ENCODE peak calls at places on chromosomes 12 and 14, in six cellular contexts. K is H1, D is IMR-90, L is mesenchymal stem cell, E is H9, R is trophoblast cell. V is an unnamed sample.

GRCh38 chr14:74198441-74199234 is 40.6 kb upstream of the VSX2 start:
- DNase-seq in K (no peak), D (no peak), E (no peak), R (no peak), L (no peak), V (no peak)

GRCh38 chr14:58765375-58765774 is 127.6 kb downstream of the DACT1 start:
- DNase-seq in L (peak), K (no peak), D (no peak), E (no peak), R (no peak), V (no peak)

GRCh38 chr12:126338031-126338441 is 1272.8 kb downstream of the AACS start:
- DNase-seq in K (no peak), R (no peak), D (no peak), L (no peak), E (no peak), V (no peak)

GRCh38 chr12:29782285-29782820 is 1.4 kb downstream of the TMTC1 start:
- DNase-seq in D (peak), E (no peak), R (peak), K (no peak), L (peak), V (no peak)

GRCh38 chr12:83075471-83075870 is 388.8 kb downstream of the TMTC2 start:
- DNase-seq in E (no peak), K (no peak), D (no peak), L (no peak), R (no peak), V (no peak)

GRCh38 chr14:72104011-72104613 is 171.9 kb downstream of the RGS6 start:
- DNase-seq in L (no peak), E (peak), R (peak), K (peak), D (no peak), V (peak)

GRCh38 chr14:23608454-23608853 is 27.7 kb upstream of the DHRS2 start:
- DNase-seq in L (no peak), E (no peak), R (no peak), D (no peak), K (no peak), V (no peak)

GRCh38 chr12:19351346-19351745 is 87.9 kb upstream of the AEBP2 start:
- DNase-seq in E (no peak), K (no peak), R (no peak), D (no peak), L (no peak), V (no peak)

GRCh38 chr12:126353604-126354003 is 1288.4 kb downstream of the AACS start:
- DNase-seq in K (no peak), L (no peak), R (no peak), E (no peak), D (no peak), V (no peak)

GRCh38 chr12:117212563-117213190 is 22.4 kb upstream of the FBXO21 start:
- DNase-seq in D (peak), K (peak), E (peak), R (peak), L (peak), V (peak)

GRCh38 chr14:104886690-104887622 is 21.9 kb downstream of the CEP170B start:
- DNase-seq in D (no peak), K (peak), R (no peak), E (no peak), L (no peak), V (no peak)

GRCh38 chr14:95045836-95046430 is 111.4 kb downstream of the DICER1 start:
- DNase-seq in K (no peak), E (peak), D (no peak), R (no peak), L (no peak), V (no peak)

GRCh38 chr14:21999400-21999799 is 325.8 kb upstream of the OR4E1 start:
- DNase-seq in E (no peak), D (no peak), R (no peak), K (no peak), L (no peak), V (no peak)

GRCh38 chr14:96085369-96085768 is 46.2 kb downstream of the C14orf132 start:
- DNase-seq in K (no peak), L (no peak), E (no peak), D (no peak), R (no peak), V (no peak)

GRCh38 chr14:90820958-90821357 is 4.7 kb upstream of the TTC7B start:
- DNase-seq in K (no peak), L (no peak), E (no peak), D (peak), R (no peak), V (no peak)

GRCh38 chr14:60632777-60633176 is 16.5 kb downstream of the SIX1 start:
- DNase-seq in E (no peak), K (no peak), R (no peak), D (no peak), L (no peak), V (no peak)

GRCh38 chr14:69013943-69014782 is 35.1 kb upstream of the ACTN1 start:
- DNase-seq in E (peak), D (peak), R (no peak), K (no peak), L (peak), V (no peak)

GRCh38 chr12:83432176-83432719 is 745.5 kb downstream of the TMTC2 start:
- DNase-seq in D (no peak), K (no peak), R (no peak), L (no peak), E (peak), V (no peak)

GRCh38 chr14:100604126-100604501 is 16.9 kb upstream of the BEGAIN start:
- DNase-seq in K (no peak), R (no peak), L (no peak), E (no peak), D (no peak), V (no peak)

GRCh38 chr14:20690848-20691640 is 2.5 kb downstream of the ANG start:
- DNase-seq in R (peak), D (peak), E (no peak), K (peak), L (peak), V (peak)

GRCh38 chr14:52473557-52473956 is 78.7 kb downstream of the TXNDC16 start:
- DNase-seq in K (no peak), L (peak), E (no peak), R (peak), D (peak), V (no peak)

GRCh38 chr12:3238196-3238595 is 161.0 kb downstream of the TSPAN9 start:
- DNase-seq in K (no peak), D (no peak), L (no peak), E (no peak), R (no peak), V (no peak)

GRCh38 chr14:99602788-99603415 is 1.1 kb downstream of the CCDC85C start:
- DNase-seq in K (no peak), L (no peak), E (no peak), D (no peak), R (no peak), V (no peak)

GRCh38 chr12:94372379-94372930 is 87.2 kb downstream of the CEP83 start:
- DNase-seq in K (no peak), R (no peak), E (no peak), D (no peak), L (no peak), V (no peak)

GRCh38 chr14:97446087-97446486 is 648.9 kb downstream of the VRK1 start:
- DNase-seq in R (no peak), K (no peak), L (no peak), E (no peak), D (no peak), V (no peak)

GRCh38 chr12:123010681-123011080 is 30.2 kb downstream of the ARL6IP4 start:
- DNase-seq in K (no peak), D (no peak), E (no peak), R (no peak), L (no peak), V (no peak)

GRCh38 chr12:119683413-119683812 is 15.5 kb downstream of the PRKAB1 start:
- DNase-seq in K (no peak), E (no peak), L (no peak), D (peak), R (no peak), V (no peak)

GRCh38 chr14:104688755-104689619 is at the start of gene INF2:
- DNase-seq in D (peak), E (peak), K (peak), L (peak), R (peak), V (peak)

GRCh38 chr12:13248956-13249355 is 52.4 kb downstream of the EMP1 start:
- DNase-seq in L (no peak), D (no peak), R (no peak), K (no peak), E (no peak), V (no peak)

GRCh38 chr12:52127683-52128450 is 48.4 kb downstream of the SMIM41 start:
- DNase-seq in K (no peak), R (no peak), E (no peak), L (no peak), D (no peak), V (no peak)

GRCh38 chr14:101815994-101816393 is 54.5 kb downstream of the PPP2R5C start:
- DNase-seq in L (no peak), R (no peak), E (no peak), D (no peak), K (no peak), V (no peak)

GRCh38 chr12:84719997-84720396 is 192.6 kb downstream of the SLC6A15 start:
- DNase-seq in R (no peak), D (no peak), E (no peak), K (no peak), L (no peak), V (no peak)

GRCh38 chr14:102907303-102907844 is 15.1 kb upstream of the AMN start:
- DNase-seq in K (no peak), D (no peak), E (no peak), R (no peak), L (no peak), V (no peak)

GRCh38 chr14:72617391-72618011 is 276.4 kb downstream of the DPF3 start:
- DNase-seq in R (peak), K (peak), E (no peak), D (no peak), L (no peak), V (peak)

GRCh38 chr12:30784508-30784907 is 29.8 kb upstream of the CAPRIN2 start:
- DNase-seq in L (no peak), E (no peak), D (no peak), K (no peak), R (no peak), V (no peak)

GRCh38 chr14:58663494-58664111 is 25.8 kb downstream of the DACT1 start:
- DNase-seq in E (no peak), L (peak), K (no peak), R (peak), D (peak), V (no peak)

GRCh38 chr12:101671157-101671791 is 26.2 kb upstream of the CHPT1 start:
- DNase-seq in E (no peak), D (no peak), K (no peak), R (no peak), L (no peak), V (no peak)

GRCh38 chr14:24801024-24801423 is 167.0 kb upstream of the GZMB start:
- DNase-seq in R (no peak), K (no peak), L (no peak), E (no peak), D (no peak), V (no peak)

GRCh38 chr14:68981124-68981523 is 2.0 kb upstream of the ACTN1 start:
- DNase-seq in D (no peak), K (no peak), L (no peak), E (no peak), R (no peak), V (no peak)

GRCh38 chr14:93033983-93034670 is 81.6 kb downstream of the ITPK1 start:
- DNase-seq in R (no peak), E (peak), L (no peak), D (no peak), K (no peak), V (no peak)

GRCh38 chr14:87996276-87996592 is 3.3 kb upstream of the GALC start:
- DNase-seq in K (no peak), D (peak), R (no peak), E (no peak), L (no peak), V (no peak)

GRCh38 chr14:88002421-88002820 is 2.5 kb upstream of the GPR65 start:
- DNase-seq in K (no peak), L (no peak), R (no peak), E (no peak), D (no peak), V (no peak)

GRCh38 chr14:87998414-87998813 is 5.4 kb upstream of the GALC start:
- DNase-seq in D (no peak), L (no peak), E (no peak), K (no peak), R (no peak), V (no peak)

GRCh38 chr14:87995500-87996275 is 2.7 kb upstream of the GALC start:
- DNase-seq in K (no peak), D (no peak), E (no peak), L (peak), R (peak), V (no peak)

GRCh38 chr14:87999282-87999681 is 5.7 kb upstream of the GPR65 start:
- DNase-seq in R (no peak), E (no peak), D (no peak), K (no peak), L (no peak), V (no peak)
- H3K14ac ChIP-seq in R (no peak), E (no peak), D (no peak), K (no peak), L (no peak), V (no peak)

GRCh38 chr14:65079201-65079600 is 23.1 kb downstream of the MAX start:
- DNase-seq in K (no peak), L (no peak), D (no peak), R (no peak), E (no peak), V (no peak)
- H3K14ac ChIP-seq in K (no peak), L (no peak), D (no peak), R (no peak), E (no peak), V (no peak)

GRCh38 chr12:66380769-66381168 is 78.5 kb downstream of the HELB start:
- DNase-seq in L (no peak), K (no peak), R (no peak), E (no peak), D (no peak), V (no peak)
- H3K14ac ChIP-seq in L (no peak), K (no peak), R (no peak), E (no peak), D (no peak), V (no peak)

GRCh38 chr12:111035578-111036301 is 115.4 kb upstream of the MYL2 start:
- DNase-seq in L (no peak), R (no peak), D (no peak), K (peak), E (peak), V (peak)
- H3K14ac ChIP-seq in L (no peak), R (no peak), D (no peak), K (no peak), E (peak), V (no peak)

GRCh38 chr12:9378430-9378835 is 170.2 kb upstream of the PZP start:
- DNase-seq in D (no peak), L (no peak), K (no peak), R (peak), E (peak), V (no peak)
- H3K14ac ChIP-seq in D (no peak), L (no peak), K (no peak), R (no peak), E (no peak), V (no peak)

GRCh38 chr12:77878901-77879300 is 48.2 kb downstream of the NAV3 start:
- DNase-seq in L (no peak), R (no peak), D (no peak), K (no peak), E (no peak), V (no peak)
- H3K14ac ChIP-seq in L (no peak), R (no peak), D (no peak), K (no peak), E (no peak), V (no peak)

DNA sequence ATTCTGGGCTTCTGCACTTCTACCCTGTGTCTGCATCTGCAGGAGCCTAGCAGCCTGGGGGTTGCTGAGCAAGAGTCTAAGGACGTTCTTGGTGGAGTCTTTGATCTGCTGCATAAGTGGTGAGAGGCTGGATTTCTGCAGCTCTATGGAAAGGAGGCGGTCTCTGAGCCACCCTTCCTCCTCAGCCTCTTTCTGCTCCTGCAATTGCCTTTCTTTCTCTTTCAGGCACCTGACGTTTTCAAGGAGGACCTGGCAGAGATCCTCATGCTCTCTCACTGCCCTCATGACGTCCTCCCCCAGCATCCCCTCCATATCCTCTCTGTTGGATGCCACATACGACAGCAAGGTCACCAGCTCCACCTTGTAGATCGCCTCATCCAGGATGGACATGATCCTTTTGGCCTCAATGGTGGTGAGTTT is 13.6 kb upstream of the TPCN1 start:
- DNase-seq in K (no peak), R (no peak), L (peak), D (no peak), E (no peak), V (no peak)
- H3K14ac ChIP-seq in K (no peak), R (no peak), L (no peak), D (peak), E (no peak), V (no peak)

V was measured in neuronal stem cell.